ENCODE peak calls at places on chromosomes 12 and 14, in seven cellular contexts. L, S, W, O, T, H and Y are unnamed samples.

GRCh38 chr12:55997535-55997859 is 421 bp downstream of the SUOX start:
- DNase-seq in T (peak; percentile 14), S (no peak), O (no peak), L (no peak), W (peak; percentile 48), H (no peak), Y (no peak)

GRCh38 chr12:32533971-32534590 is 134.7 kb downstream of the FGD4 start:
- DNase-seq in L (peak; percentile 92), O (peak; percentile 41), H (peak; percentile 77), T (peak; percentile 43), W (peak; percentile 58), S (no peak), Y (peak; percentile 46)

GRCh38 chr12:46933947-46934346 is 108.2 kb upstream of the SLC38A4 start:
- DNase-seq in O (peak; percentile 52), S (no peak), T (peak; percentile 77), H (peak; percentile 77), L (peak; percentile 22), W (peak; percentile 44), Y (peak; percentile 37)

GRCh38 chr12:121036810-121037326 is 2.2 kb downstream of the OASL start:
- DNase-seq in O (peak; percentile 76), S (peak; percentile 53), T (peak; percentile 60), L (peak; percentile 21), W (no peak), H (peak; percentile 89), Y (no peak)

GRCh38 chr12:86724716-86725115 is 468.5 kb upstream of the MGAT4C start:
- DNase-seq in H (peak; percentile 82), W (no peak), S (no peak), L (no peak), O (peak; percentile 40), T (no peak), Y (no peak)

GRCh38 chr12:60391791-60392190 is 796.0 kb downstream of the SLC16A7 start:
- DNase-seq in W (no peak), L (no peak), S (no peak), H (no peak), T (no peak), O (no peak), Y (no peak)

GRCh38 chr12:6262635-6263034 is 47.8 kb upstream of the PLEKHG6 start:
- DNase-seq in S (no peak), W (no peak), O (no peak), T (no peak), H (no peak), L (no peak), Y (no peak)

GRCh38 chr12:93243689-93244513 is 133.8 kb upstream of the NUDT4 start:
- DNase-seq in H (peak; percentile 94), T (peak; percentile 41), S (no peak), W (peak; percentile 57), O (no peak), L (no peak), Y (no peak)

GRCh38 chr14:95196268-95196667 is 38.9 kb upstream of the DICER1 start:
- DNase-seq in T (peak; percentile 14), W (peak; percentile 56), S (no peak), L (no peak), H (no peak), O (no peak), Y (no peak)

GRCh38 chr14:59028476-59029202 is 159.8 kb upstream of the DAAM1 start:
- DNase-seq in W (peak; percentile 95), L (peak; percentile 97), H (peak; percentile 91), T (peak; percentile 100), S (no peak), O (peak; percentile 90), Y (peak; percentile 76)

GRCh38 chr12:116339062-116339461 is 61.6 kb upstream of the MED13L start:
- DNase-seq in T (no peak), S (no peak), O (no peak), H (no peak), L (no peak), W (no peak), Y (no peak)